ENCODE peak calls at places on chromosome 3, in five cellular contexts. U is neuronal stem cell, Z is H1, W is mesenchymal stem cell, L is trophoblast cell. X is an unnamed sample.

GRCh38 chr3:16865335-16865734 is 19.4 kb upstream of the PLCL2 start:
- DNase-seq in U (no peak), Z (no peak), W (no peak), L (no peak), X (no peak)

GRCh38 chr3:88003115-88003755 is 55.6 kb downstream of the CGGBP1 start:
- DNase-seq in U (peak; percentile 41), Z (no peak), W (peak; percentile 69), L (peak; percentile 83), X (no peak)

GRCh38 chr3:196287066-196287404 is 491 bp downstream of the PCYT1A start:
- DNase-seq in U (no peak), Z (no peak), W (peak; percentile 59), L (no peak), X (no peak)

GRCh38 chr3:158842946-158843345 is 41.1 kb downstream of the MFSD1 start:
- DNase-seq in U (no peak), Z (no peak), W (no peak), L (no peak), X (no peak)

GRCh38 chr3:184795493-184796198 is 16.3 kb upstream of the VPS8 start:
- DNase-seq in U (no peak), Z (no peak), W (no peak), L (no peak), X (no peak)

GRCh38 chr3:70981252-70981933 is 602.1 kb downstream of the FOXP1 start:
- DNase-seq in U (peak; percentile 66), Z (no peak), W (peak; percentile 16), L (no peak), X (no peak)

GRCh38 chr3:78977073-78977472 is 790.7 kb downstream of the ROBO1 start:
- DNase-seq in U (no peak), Z (no peak), W (no peak), L (no peak), X (no peak)

GRCh38 chr3:119279101-119279554 is 15.1 kb upstream of the ARHGAP31 start:
- DNase-seq in U (peak; percentile 56), Z (no peak), W (no peak), L (no peak), X (no peak)

GRCh38 chr3:106048946-106049481 is 180.2 kb upstream of the CBLB start:
- DNase-seq in U (no peak), Z (no peak), W (no peak), L (no peak), X (no peak)

GRCh38 chr3:18046131-18046530 is 303.7 kb upstream of the TBC1D5 start:
- DNase-seq in U (no peak), Z (no peak), W (no peak), L (no peak), X (no peak)

GRCh38 chr3:8482960-8483665 is 18.5 kb upstream of the LMCD1 start:
- DNase-seq in U (no peak), Z (no peak), W (peak; percentile 95), L (peak; percentile 62), X (no peak)

GRCh38 chr3:145760036-145760435 is 400.9 kb downstream of the PLOD2 start:
- DNase-seq in U (no peak), Z (no peak), W (no peak), L (no peak), X (no peak)

GRCh38 chr3:143064777-143065176 is 54.8 kb upstream of the CHST2 start:
- DNase-seq in U (no peak), Z (no peak), W (no peak), L (no peak), X (no peak)

GRCh38 chr3:188064831-188065493 is 89.0 kb upstream of the LPP start:
- DNase-seq in U (no peak), Z (no peak), W (no peak), L (no peak), X (no peak)

GRCh38 chr3:134471521-134472193 is 14.1 kb downstream of the ANAPC13 start:
- DNase-seq in U (no peak), Z (no peak), W (peak; percentile 63), L (no peak), X (no peak)

GRCh38 chr3:150216041-150216811 is 191.9 kb upstream of the TSC22D2 start:
- DNase-seq in U (no peak), Z (no peak), W (peak; percentile 33), L (no peak), X (no peak)

GRCh38 chr3:24302382-24302781 is 192.3 kb downstream of the THRB start:
- DNase-seq in U (no peak), Z (no peak), W (no peak), L (no peak), X (no peak)

GRCh38 chr3:18208856-18209255 is 216.3 kb downstream of the SATB1 start:
- DNase-seq in U (no peak), Z (no peak), W (no peak), L (no peak), X (no peak)

GRCh38 chr3:29721789-29722188 is 440.9 kb downstream of the RBMS3 start:
- DNase-seq in U (no peak), Z (no peak), W (no peak), L (peak; percentile 10), X (no peak)

GRCh38 chr3:125062904-125063618 is 7.3 kb upstream of the HEG1 start:
- DNase-seq in U (no peak), Z (no peak), W (peak; percentile 80), L (peak; percentile 99), X (no peak)

DNA sequence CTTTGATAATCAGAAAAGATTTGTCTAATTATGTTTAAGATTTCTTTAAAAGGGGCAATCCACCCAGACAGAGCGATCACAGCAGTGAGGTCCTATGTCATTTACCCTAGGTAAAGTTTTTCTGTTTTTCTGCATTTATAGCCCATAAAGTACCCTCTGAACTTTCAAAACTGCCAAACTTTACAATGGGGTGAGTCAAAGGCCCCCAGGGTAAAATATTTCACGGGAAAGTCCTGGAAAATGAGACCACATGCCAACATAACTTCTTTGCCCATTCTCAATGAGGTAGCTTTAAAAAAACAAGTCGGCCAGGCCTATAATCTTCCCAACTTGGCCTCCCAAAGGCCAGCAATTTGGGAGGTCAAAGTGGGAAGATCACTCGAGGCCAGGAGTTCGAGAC is 53.0 kb downstream of the SUCLG2 start:
- DNase-seq in U (no peak), Z (no peak), W (no peak), L (peak; percentile 77), X (no peak)
- H2BK12ac ChIP-seq in U (no peak overlapping the region), Z (no peak overlapping the region), W (no peak overlapping the region), L (no peak overlapping the region), X (no peak overlapping the region)

GRCh38 chr3:51539291-51539891 is 872 bp downstream of the RAD54L2 start:
- DNase-seq in U (peak; percentile 12), Z (peak; percentile 61), W (peak; percentile 75), L (peak; percentile 55), X (peak; percentile 42)
- H2BK5ac ChIP-seq in U (peak overlapping the region; percentile 1), Z (peak overlapping the region; percentile 24), W (no peak overlapping the region), L (no peak overlapping the region), X (no peak overlapping the region)

GRCh38 chr3:126452213-126452612 is 23.5 kb downstream of the ZXDC start:
- DNase-seq in U (no peak), Z (no peak), W (no peak), L (no peak), X (no peak)

GRCh38 chr3:126450744-126451143 is 24.9 kb downstream of the ZXDC start:
- DNase-seq in U (no peak), Z (no peak), W (no peak), L (no peak), X (no peak)

GRCh38 chr3:126449621-126450051 is 26.1 kb downstream of the ZXDC start:
- DNase-seq in U (no peak), Z (no peak), W (no peak), L (no peak), X (peak; percentile 23)

GRCh38 chr3:126450219-126450618 is 25.5 kb downstream of the ZXDC start:
- DNase-seq in U (no peak), Z (peak; percentile 39), W (no peak), L (no peak), X (no peak)

DNA sequence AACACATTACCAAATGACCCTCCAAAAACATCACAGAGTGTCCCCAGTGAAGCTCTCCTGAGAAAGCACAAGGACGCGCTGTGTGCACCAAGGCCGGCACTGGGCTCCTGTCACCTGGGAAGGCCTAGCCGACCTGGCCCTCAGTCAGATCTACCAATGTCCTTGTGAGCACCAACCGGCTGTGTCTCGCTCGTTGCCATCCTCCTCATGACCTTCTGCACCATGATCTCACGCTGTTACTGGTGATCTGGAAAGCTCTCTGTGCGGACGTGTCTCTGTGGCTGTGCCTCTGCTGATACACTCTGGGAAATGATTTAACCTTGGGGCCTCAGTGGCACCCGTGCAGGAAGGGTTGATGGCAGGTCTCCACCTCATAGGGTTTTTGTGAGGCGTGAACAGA is 24.2 kb downstream of the ZXDC start:
- DNase-seq in U (no peak), Z (no peak), W (no peak), L (no peak), X (no peak)
- H2BK12ac ChIP-seq in U (no peak overlapping the region), Z (no peak overlapping the region), W (no peak overlapping the region), L (no peak overlapping the region), X (no peak overlapping the region)

GRCh38 chr3:172324591-172325203 is 123.6 kb downstream of the GHSR start:
- DNase-seq in U (no peak), Z (no peak), W (no peak), L (no peak), X (no peak)

GRCh38 chr3:172321035-172321434 is 127.2 kb downstream of the GHSR start:
- DNase-seq in U (no peak), Z (no peak), W (peak; percentile 87), L (no peak), X (no peak)

GRCh38 chr3:172320468-172320867 is 127.8 kb downstream of the GHSR start:
- DNase-seq in U (no peak), Z (no peak), W (no peak), L (no peak), X (no peak)

GRCh38 chr3:172326993-172327392 is 121.3 kb downstream of the GHSR start:
- DNase-seq in U (no peak), Z (no peak), W (no peak), L (no peak), X (no peak)

DNA sequence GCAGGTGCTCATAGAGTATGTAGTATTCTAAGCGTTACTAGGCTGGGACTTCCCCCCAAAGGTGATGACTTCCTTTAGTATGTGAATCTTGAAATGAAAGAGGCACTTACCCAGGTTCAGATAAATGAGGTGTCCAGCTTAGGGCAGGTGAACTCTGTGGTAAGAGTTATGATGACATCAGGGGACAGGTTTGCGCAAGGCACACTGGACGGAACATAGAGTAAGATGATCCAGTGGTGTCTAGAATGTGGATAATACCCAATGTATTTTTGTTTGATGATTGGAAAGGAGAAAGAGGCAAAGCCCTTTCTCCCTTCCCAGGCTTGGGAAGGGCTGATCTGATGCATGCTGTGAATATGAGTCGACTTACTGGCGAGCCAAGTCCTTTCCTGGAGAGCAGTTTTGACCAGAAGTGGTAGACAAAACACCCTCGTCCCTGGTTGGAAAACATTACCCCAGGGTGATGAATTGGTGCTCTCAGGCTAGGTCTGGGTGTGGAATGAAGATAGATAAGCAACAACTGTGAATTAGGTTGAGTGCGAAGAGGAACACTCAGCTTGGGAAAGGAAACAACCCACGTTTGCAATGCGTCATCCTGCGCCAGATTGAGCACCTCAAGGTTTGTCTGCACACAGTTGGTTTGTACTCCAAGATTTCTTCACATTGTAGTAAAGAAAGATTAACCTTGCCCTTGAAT is 124.2 kb downstream of the GHSR start:
- DNase-seq in U (no peak), Z (no peak), W (peak; percentile 81), L (peak; percentile 57), X (no peak)
- H2BK5ac ChIP-seq in U (no peak overlapping the region), Z (no peak overlapping the region), W (no peak overlapping the region), L (no peak overlapping the region), X (no peak overlapping the region)

X was measured in H9.